ENCODE peak calls at places on chromosomes 1 and 21, in nine cellular contexts. J is PC-3, B is H9, S is endothelial cell of umbilical vein, F is fibroblast of lung, X is endodermal cell, V is neuronal stem cell, U is mammary epithelial cell, T is DND-41. K is an unnamed sample. For H3K4me1, the result is how much of the 10 kb centered on the place peaks cover.

GRCh38 chr21:45026833-45027232 is 47.5 kb upstream of the ADARB1 start:
- DNase-seq in S (no peak), T (no peak), U (no peak), J (no peak), X (peak), B (no peak), V (no peak), F (no peak), K (no peak)

GRCh38 chr1:209021622-209022021 is 561.9 kb upstream of the CAMK1G start:
- DNase-seq in U (no peak), J (no peak), B (no peak), V (no peak), F (no peak), S (no peak), X (no peak), T (no peak), K (no peak)

GRCh38 chr1:27350673-27351540 is 9.1 kb downstream of the SYTL1 start:
- DNase-seq in U (no peak), X (peak), F (peak), J (no peak), B (peak), S (no peak), V (peak), T (no peak), K (peak)

GRCh38 chr1:26278835-26279597 is 870 bp upstream of the SH3BGRL3 start:
- DNase-seq in F (peak), V (no peak), T (no peak), X (no peak), B (no peak), U (peak), S (peak), J (peak), K (peak)

GRCh38 chr1:162475539-162476185 is 22.0 kb upstream of the UHMK1 start:
- DNase-seq in S (no peak), U (peak), B (peak), F (no peak), J (no peak), X (peak), T (no peak), V (no peak), K (no peak)

GRCh38 chr1:79100385-79100784 is 93.9 kb upstream of the ADGRL4 start:
- DNase-seq in V (no peak), J (peak), B (no peak), S (peak), T (no peak), U (peak), X (no peak), F (peak), K (peak)

GRCh38 chr1:214136336-214136735 is 144.6 kb upstream of the SMYD2 start:
- DNase-seq in V (no peak), T (no peak), S (no peak), J (no peak), F (peak), B (no peak), X (no peak), U (no peak), K (no peak)

GRCh38 chr1:184160236-184160635 is 108.7 kb downstream of the TSEN15 start:
- DNase-seq in X (no peak), B (no peak), S (peak), F (peak), V (no peak), T (no peak), J (peak), U (peak), K (peak)

GRCh38 chr1:178093958-178094751 is at the start of gene RASAL2:
- DNase-seq in T (no peak), S (peak), J (peak), F (peak), B (peak), X (peak), V (peak), U (peak), K (peak)

GRCh38 chr1:45205000-45205909 is 1.1 kb downstream of the ZSWIM5 start:
- DNase-seq in B (peak), S (peak), F (peak), X (peak), V (peak), J (peak), T (no peak), U (no peak), K (peak)

GRCh38 chr1:171254859-171255258 is 6.6 kb downstream of the FMO1 start:
- DNase-seq in U (peak), J (peak), V (no peak), S (no peak), T (no peak), X (no peak), F (peak), B (no peak), K (peak)

GRCh38 chr1:99943238-99943794 is 26.5 kb upstream of the SLC35A3 start:
- DNase-seq in B (no peak), S (no peak), T (no peak), F (peak), U (peak), J (peak), V (no peak), X (no peak), K (peak)

GRCh38 chr1:230825804-230826160 is 42.5 kb downstream of the C1orf198 start:
- DNase-seq in J (no peak), S (no peak), V (no peak), B (no peak), X (no peak), U (no peak), T (no peak), F (no peak), K (peak)

GRCh38 chr1:99645699-99646531 is at the start of gene PALMD:
- DNase-seq in V (no peak), X (peak), U (peak), T (no peak), F (peak), B (peak), J (peak), S (peak), K (peak)

GRCh38 chr1:2807678-2808385 is 6.3 kb upstream of the TTC34 start:
- DNase-seq in S (no peak), T (no peak), U (no peak), V (no peak), X (no peak), F (no peak), B (no peak), J (no peak), K (no peak)

GRCh38 chr1:217004776-217005436 is 281.7 kb upstream of the ESRRG start:
- DNase-seq in B (no peak), S (no peak), U (no peak), X (no peak), V (no peak), T (no peak), F (no peak), J (peak), K (no peak)

GRCh38 chr1:27391511-27392095 is 819 bp upstream of the GPR3 start:
- DNase-seq in T (no peak), F (peak), X (peak), B (peak), V (no peak), J (peak), U (peak), S (peak), K (peak)

GRCh38 chr1:118204648-118205047 is 19.6 kb upstream of the SPAG17 start:
- DNase-seq in B (no peak), F (no peak), S (no peak), J (no peak), X (no peak), T (no peak), U (no peak), V (no peak), K (no peak)

GRCh38 chr1:8222789-8223188 is 95.1 kb upstream of the SLC45A1 start:
- DNase-seq in F (no peak), J (no peak), S (no peak), T (no peak), V (no peak), B (no peak), U (no peak), X (no peak), K (no peak)

GRCh38 chr1:77316006-77316405 is 34.2 kb downstream of the AK5 start:
- DNase-seq in J (no peak), B (no peak), U (peak), V (no peak), X (no peak), T (no peak), S (no peak), F (peak), K (peak)

GRCh38 chr1:25699501-25700089 is 83.0 kb downstream of the MAN1C1 start:
- DNase-seq in J (no peak), U (no peak), X (peak), S (no peak), V (no peak), T (no peak), F (no peak), B (no peak), K (peak)

GRCh38 chr1:185017966-185018365 is 27.4 kb upstream of the RNF2 start:
- DNase-seq in T (no peak), X (no peak), U (no peak), S (no peak), B (no peak), J (no peak), V (no peak), F (no peak), K (no peak)

GRCh38 chr1:12464627-12465056 is 153.4 kb downstream of the DHRS3 start:
- DNase-seq in X (no peak), F (peak), J (peak), U (peak), S (no peak), B (no peak), T (no peak), V (no peak), K (peak)

GRCh38 chr1:177772621-177773020 is 197.2 kb downstream of the SEC16B start:
- DNase-seq in F (peak), S (no peak), X (no peak), U (no peak), T (no peak), J (no peak), V (no peak), B (no peak), K (peak)

DNA sequence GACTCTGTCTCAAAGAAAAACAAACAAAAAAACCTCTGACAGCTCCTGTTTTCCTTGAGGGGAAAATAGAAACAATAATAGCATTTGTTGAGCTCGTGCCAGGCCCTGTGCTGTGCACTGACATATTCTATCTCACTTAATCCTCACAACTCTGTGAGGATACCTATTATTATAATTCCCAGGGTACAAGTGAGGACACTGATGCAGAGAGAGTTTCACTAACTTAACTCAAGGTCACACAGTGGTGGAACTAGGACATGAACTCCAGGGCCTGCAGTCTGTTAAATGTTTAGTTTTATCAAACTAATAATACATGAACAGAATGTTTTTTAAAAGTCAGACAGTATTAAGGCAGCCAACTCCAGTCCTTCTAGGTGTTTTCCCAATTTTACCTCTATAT is 5.1 kb downstream of the FNDC5 start:
- DNase-seq in B (no peak), T (no peak), U (no peak), S (no peak), F (no peak), X (no peak), V (no peak), J (no peak), K (no peak)
- H3K4me1 ChIP-seq in B (under half), T (under half), U (under half), S (under half), F (under half), X (under half), V (under half), J (under half), K (under half)

GRCh38 chr1:245599413-245600174 is 444.8 kb downstream of the KIF26B start:
- DNase-seq in B (peak), U (no peak), F (peak), X (peak), T (no peak), J (no peak), S (no peak), V (no peak), K (peak)
- H3K9ac ChIP-seq in B (no peak), U (no peak), F (no peak), X (no peak), T (no peak), J (no peak), S (no peak), V (no peak), K (peak)

GRCh38 chr21:42313501-42313969 is 1.7 kb downstream of the TFF3 start:
- DNase-seq in F (no peak), U (no peak), V (no peak), B (peak), J (no peak), X (peak), S (no peak), T (no peak), K (no peak)

GRCh38 chr21:42314616-42315295 is 453 bp downstream of the TFF3 start:
- DNase-seq in U (no peak), J (no peak), F (no peak), V (no peak), S (no peak), X (no peak), T (no peak), B (no peak), K (no peak)

GRCh38 chr21:42311816-42312625 is 3.2 kb downstream of the TFF3 start:
- DNase-seq in J (no peak), S (no peak), T (no peak), B (no peak), F (no peak), X (no peak), V (no peak), U (no peak), K (no peak)

GRCh38 chr21:42311160-42311559 is 4.0 kb downstream of the TFF3 start:
- DNase-seq in T (no peak), F (no peak), U (no peak), B (no peak), S (no peak), V (no peak), X (no peak), J (no peak), K (no peak)

DNA sequence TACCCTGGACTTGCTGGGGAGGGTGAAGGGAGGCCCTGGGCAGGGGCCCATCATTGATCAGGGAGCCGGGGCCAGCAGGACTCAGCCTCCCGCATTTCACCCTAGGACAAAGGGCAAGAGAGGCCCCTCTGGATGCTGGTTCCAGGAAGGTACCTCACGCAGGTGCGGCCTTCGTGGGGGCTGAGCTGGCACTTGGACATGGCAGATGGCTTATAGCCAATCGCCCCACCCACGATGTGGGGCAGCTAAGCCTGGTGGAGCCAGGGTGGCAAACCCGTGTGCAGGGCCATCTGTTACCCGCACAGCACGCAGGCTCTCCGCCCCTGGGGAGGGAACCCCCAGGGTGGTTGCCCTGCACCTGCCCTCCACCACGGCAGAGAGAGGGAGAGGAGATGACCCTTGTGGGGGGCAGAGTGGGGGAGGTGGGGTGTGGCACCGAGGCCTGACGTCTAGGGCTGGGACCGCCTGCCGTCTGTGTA is 2.5 kb downstream of the TFF3 start:
- DNase-seq in F (no peak), B (no peak), X (no peak), J (no peak), T (no peak), U (no peak), S (no peak), V (no peak), K (no peak)
- H3K4me1 ChIP-seq in F (under half), B (under half), X (under half), J (under half), T (under half), U (under half), S (under half), V (under half), K (under half)

GRCh38 chr1:39131940-39132339 is 72.6 kb upstream of the MACF1 start:
- DNase-seq in F (no peak), S (no peak), J (no peak), B (no peak), T (no peak), U (no peak), X (no peak), V (no peak), K (no peak)

GRCh38 chr1:39128126-39128525 is 76.4 kb upstream of the MACF1 start:
- DNase-seq in F (no peak), T (no peak), S (no peak), J (no peak), X (no peak), V (no peak), B (no peak), U (no peak), K (no peak)

GRCh38 chr1:39129514-39129913 is 75.0 kb upstream of the MACF1 start:
- DNase-seq in X (peak), S (peak), F (peak), T (no peak), B (no peak), J (peak), U (peak), V (no peak), K (peak)

GRCh38 chr1:39128959-39129358 is 75.5 kb upstream of the MACF1 start:
- DNase-seq in X (no peak), J (peak), V (no peak), T (no peak), F (no peak), U (peak), B (no peak), S (no peak), K (no peak)

DNA sequence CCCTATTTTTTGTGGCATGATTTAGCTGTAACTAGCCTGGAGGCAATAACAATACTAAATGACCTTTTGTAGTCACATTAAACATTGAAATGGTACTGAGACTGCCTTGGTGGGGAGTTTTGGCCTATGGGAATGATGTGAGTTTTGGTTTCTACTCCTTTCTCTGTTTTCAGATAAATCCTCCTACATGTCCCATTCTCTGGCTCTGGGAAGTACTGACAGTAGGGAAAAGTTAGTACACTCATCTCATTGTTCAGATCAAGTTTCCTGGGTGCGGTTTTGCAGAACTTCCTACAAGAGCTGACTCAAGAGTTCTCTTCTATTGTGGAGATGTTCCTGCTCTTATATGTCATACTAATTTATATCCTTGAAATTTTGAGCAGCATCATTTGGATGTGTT is 74.2 kb upstream of the MACF1 start:
- DNase-seq in J (peak), F (peak), B (no peak), V (no peak), T (no peak), U (peak), S (no peak), X (no peak), K (peak)
- H3K9ac ChIP-seq in J (peak), F (no peak), B (no peak), V (no peak), T (no peak), U (peak), S (peak), X (no peak), K (peak)